ENCODE peak calls at places on chromosome 12, in four cellular contexts. J, C, T and H are unnamed samples.

GRCh38 chr12:724194-724855 is 28.1 kb upstream of the WNK1 start:
- DNase-seq in J (no peak), C (peak), T (no peak), H (no peak)

GRCh38 chr12:52139579-52140062 is 52.2 kb downstream of the KRT80 start:
- DNase-seq in J (peak), C (no peak), T (no peak), H (no peak)

GRCh38 chr12:27210187-27210586 is 33.9 kb upstream of the STK38L start:
- DNase-seq in J (no peak), C (no peak), T (no peak), H (no peak)

GRCh38 chr12:81668475-81668874 is 90.7 kb downstream of the PPFIA2 start:
- DNase-seq in J (no peak), C (no peak), T (no peak), H (no peak)

GRCh38 chr12:49867580-49868341 is 24.9 kb upstream of the BCDIN3D start:
- DNase-seq in J (no peak), C (no peak), T (no peak), H (no peak)

GRCh38 chr12:6211421-6211869 is 11.2 kb downstream of the CD9 start:
- DNase-seq in J (no peak), C (no peak), T (no peak), H (no peak)

GRCh38 chr12:213527-213932 is 427 bp downstream of the SLC6A12 start:
- DNase-seq in J (no peak), C (no peak), T (no peak), H (no peak)

GRCh38 chr12:4269279-4269991 is 4.1 kb upstream of the CCND2 start:
- DNase-seq in J (peak), C (no peak), T (peak), H (peak)

GRCh38 chr12:67193705-67194104 is 75.5 kb upstream of the CAND1 start:
- DNase-seq in J (no peak), C (no peak), T (no peak), H (no peak)

GRCh38 chr12:116040412-116040811 is 237.1 kb downstream of the MED13L start:
- DNase-seq in J (no peak), C (no peak), T (no peak), H (no peak)